ENCODE peak calls at places on chromosomes 12 and 14, in five cellular contexts. Z is brain microvascular endothelial cell, V is cardiac fibroblast, X is cardiac muscle cell, E is fibroblast of mammary gland. O is an unnamed sample.

GRCh38 chr12:110741371-110741770 is 1.3 kb downstream of the PPP1CC start:
- DNase-seq in Z (no peak), V (no peak), X (peak), E (no peak), O (no peak)

GRCh38 chr12:5430639-5431603 is 987 bp upstream of the NTF3 start:
- DNase-seq in Z (no peak), V (no peak), X (no peak), E (no peak), O (no peak)

GRCh38 chr12:39587247-39587646 is 32.4 kb downstream of the ABCD2 start:
- DNase-seq in Z (peak), V (no peak), X (peak), E (peak), O (no peak)

GRCh38 chr14:76430475-76430980 is 54.6 kb downstream of the ESRRB start:
- DNase-seq in Z (no peak), V (no peak), X (no peak), E (no peak), O (no peak)

GRCh38 chr14:92653162-92653651 is 95.2 kb downstream of the LGMN start:
- DNase-seq in Z (no peak), V (no peak), X (no peak), E (no peak), O (no peak)

GRCh38 chr12:101698782-101699347 is 1.4 kb downstream of the CHPT1 start:
- DNase-seq in Z (no peak), V (peak), X (peak), E (peak), O (no peak)

GRCh38 chr14:53786045-53786444 is 170.6 kb downstream of the BMP4 start:
- DNase-seq in Z (no peak), V (no peak), X (no peak), E (no peak), O (no peak)

GRCh38 chr14:55731247-55731872 is 151.4 kb downstream of the KTN1 start:
- DNase-seq in Z (no peak), V (no peak), X (no peak), E (no peak), O (no peak)

GRCh38 chr12:9064815-9065606 is 50.7 kb downstream of the A2M start:
- DNase-seq in Z (peak), V (peak), X (peak), E (peak), O (peak)

GRCh38 chr14:89911018-89911919 is 43.3 kb downstream of the EFCAB11 start:
- DNase-seq in Z (peak), V (peak), X (peak), E (peak), O (no peak)

GRCh38 chr12:75455839-75456238 is 24.7 kb upstream of the GLIPR1 start:
- DNase-seq in Z (no peak), V (no peak), X (no peak), E (no peak), O (no peak)

GRCh38 chr12:47366203-47366978 is 286.6 kb upstream of the AMIGO2 start:
- DNase-seq in Z (no peak), V (no peak), X (no peak), E (no peak), O (no peak)

GRCh38 chr12:121295123-121295745 is 1.3 kb downstream of the CAMKK2 start:
- DNase-seq in Z (no peak), V (no peak), X (no peak), E (no peak), O (no peak)

GRCh38 chr14:48243900-48244299 is 568.5 kb upstream of the MDGA2 start:
- DNase-seq in Z (no peak), V (no peak), X (no peak), E (no peak), O (no peak)

GRCh38 chr12:104456950-104457745 is 400 bp downstream of the CHST11 start:
- DNase-seq in Z (peak), V (peak), X (peak), E (peak), O (no peak)

GRCh38 chr12:69987453-69988102 is 162.6 kb downstream of the MYRFL start:
- DNase-seq in Z (peak), V (peak), X (peak), E (peak), O (no peak)

GRCh38 chr12:57138526-57139272 is 8.7 kb downstream of the LRP1-AS start:
- DNase-seq in Z (no peak), V (peak), X (peak), E (peak), O (no peak)

GRCh38 chr12:103791350-103791920 is 49.6 kb downstream of the NT5DC3 start:
- DNase-seq in Z (no peak), V (no peak), X (no peak), E (no peak), O (no peak)

GRCh38 chr12:89451876-89452275 is 72.7 kb downstream of the GALNT4 start:
- DNase-seq in Z (peak), V (peak), X (peak), E (peak), O (peak)

GRCh38 chr12:110279976-110280783 is 867 bp upstream of the ATP2A2 start:
- DNase-seq in Z (peak), V (peak), X (no peak), E (peak), O (no peak)

GRCh38 chr14:86003998-86004397 is 474.1 kb downstream of the FLRT2 start:
- DNase-seq in Z (peak), V (no peak), X (peak), E (peak), O (no peak)

GRCh38 chr12:107845980-107846659 is 71.6 kb downstream of the ASCL4 start:
- DNase-seq in Z (no peak), V (no peak), X (no peak), E (peak), O (no peak)

GRCh38 chr14:49594347-49595089 is 4.2 kb upstream of the LRR1 start:
- DNase-seq in Z (peak), V (peak), X (peak), E (peak), O (no peak)

GRCh38 chr14:65470404-65470880 is 57.9 kb downstream of the FUT8 start:
- DNase-seq in Z (no peak), V (no peak), X (no peak), E (no peak), O (no peak)

GRCh38 chr12:6263931-6264330 is 46.6 kb upstream of the PLEKHG6 start:
- DNase-seq in Z (peak), V (no peak), X (no peak), E (no peak), O (no peak)

GRCh38 chr12:14995583-14996425 is 23.0 kb downstream of the PDE6H start:
- DNase-seq in Z (no peak), V (peak), X (peak), E (peak), O (no peak)

GRCh38 chr14:60590907-60591510 is 58.3 kb downstream of the SIX1 start:
- DNase-seq in Z (no peak), V (no peak), X (no peak), E (no peak), O (no peak)

DNA sequence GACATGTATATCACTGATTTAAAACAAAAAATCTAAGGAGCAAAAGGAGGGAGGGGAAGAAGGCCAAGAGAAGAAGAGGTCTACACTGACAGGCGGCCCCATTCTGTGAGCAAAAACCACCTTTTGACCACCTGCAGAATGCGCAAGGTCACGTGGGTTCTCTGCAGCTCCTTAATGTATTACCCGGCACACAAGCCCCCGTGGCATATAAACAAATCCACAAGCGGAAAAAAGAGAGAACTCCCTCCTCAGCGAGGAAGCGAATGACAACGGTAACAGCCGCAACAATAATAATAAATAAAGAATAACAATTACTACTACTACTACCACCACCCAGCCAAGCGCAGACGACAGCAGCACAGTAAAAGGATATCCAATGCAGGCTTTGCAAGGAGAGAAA is 1.3 kb downstream of the KSR2 start:
- DNase-seq in Z (no peak), V (no peak), X (no peak), E (no peak), O (no peak)
- H3K4me3 ChIP-seq in Z (no peak), V (no peak), X (no peak), E (no peak), O (no peak)

GRCh38 chr14:21262410-21262809 is 6.8 kb downstream of the HNRNPC start:
- DNase-seq in Z (no peak), V (no peak), X (no peak), E (no peak), O (no peak)
- H3K4me3 ChIP-seq in Z (no peak), V (no peak), X (no peak), E (no peak), O (no peak)

GRCh38 chr12:11656550-11656949 is 7.1 kb downstream of the ETV6 start:
- DNase-seq in Z (no peak), V (no peak), X (no peak), E (no peak), O (no peak)
- H3K4me3 ChIP-seq in Z (no peak), V (no peak), X (no peak), E (no peak), O (no peak)

GRCh38 chr12:125331342-125332052 is 266.3 kb downstream of the AACS start:
- DNase-seq in Z (no peak), V (no peak), X (peak), E (no peak), O (no peak)
- H3K4me3 ChIP-seq in Z (peak), V (peak), X (peak), E (no peak), O (peak)

GRCh38 chr12:92495108-92495507 is 207.7 kb upstream of the PLEKHG7 start:
- DNase-seq in Z (no peak), V (no peak), X (no peak), E (no peak), O (no peak)

GRCh38 chr12:92502417-92503028 is 200.3 kb upstream of the PLEKHG7 start:
- DNase-seq in Z (no peak), V (peak), X (peak), E (peak), O (no peak)

GRCh38 chr12:92492291-92492690 is 210.5 kb upstream of the PLEKHG7 start:
- DNase-seq in Z (no peak), V (no peak), X (no peak), E (no peak), O (no peak)

GRCh38 chr12:92493816-92494215 is 209.0 kb upstream of the PLEKHG7 start:
- DNase-seq in Z (peak), V (no peak), X (no peak), E (peak), O (no peak)

DNA sequence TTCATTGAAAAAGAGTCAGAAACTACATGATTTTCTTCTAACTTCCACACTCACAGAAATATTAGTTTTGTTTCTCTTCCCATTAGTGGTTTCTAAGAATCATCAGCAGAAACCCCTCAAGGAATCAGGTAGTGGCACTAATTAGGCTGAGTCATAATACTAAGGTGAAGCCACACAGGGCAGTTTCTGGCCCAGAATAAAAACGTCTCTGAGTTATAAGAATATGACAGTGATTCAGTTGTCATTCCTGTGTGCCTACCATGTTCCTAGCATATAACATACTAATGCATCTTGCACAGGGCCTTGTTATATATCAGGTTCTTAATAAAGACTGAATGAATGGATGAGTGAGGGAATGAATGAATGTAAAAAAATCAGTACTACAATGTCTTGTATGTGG is 206.0 kb upstream of the PLEKHG7 start:
- DNase-seq in Z (no peak), V (no peak), X (no peak), E (no peak), O (no peak)
- H3K4me3 ChIP-seq in Z (no peak), V (no peak), X (no peak), E (no peak), O (no peak)

GRCh38 chr14:29741909-29742401 is 185.7 kb downstream of the PRKD1 start:
- DNase-seq in Z (no peak), V (peak), X (peak), E (peak), O (no peak)
- H3K4me3 ChIP-seq in Z (no peak), V (no peak), X (no peak), E (no peak), O (no peak)

O was measured in iPS DF 6.9.